ENCODE peak calls at places on chromosome 2, in five cellular contexts. X, K, S, B and L are unnamed samples.

GRCh38 chr2:203675086-203675485 is 31.4 kb upstream of the CD28 start:
- DNase-seq in B (no peak), S (no peak), X (no peak), K (no peak), L (no peak)

GRCh38 chr2:72887836-72888437 is 729 bp downstream of the SPR start:
- DNase-seq in S (peak), B (peak), X (peak), K (peak), L (peak)

GRCh38 chr2:176637497-176638166 is 368.4 kb downstream of the MTX2 start:
- DNase-seq in S (peak), X (no peak), K (peak), B (peak), L (no peak)

GRCh38 chr2:104965900-104966299 is 72.0 kb upstream of the MRPS9 start:
- DNase-seq in K (no peak), S (no peak), X (no peak), B (no peak), L (no peak)

GRCh38 chr2:136407952-136408318 is 290.0 kb upstream of the CXCR4 start:
- DNase-seq in B (no peak), K (no peak), S (no peak), X (no peak), L (no peak)

GRCh38 chr2:96157649-96158553 is 12.7 kb upstream of the DUSP2 start:
- DNase-seq in S (no peak), B (no peak), K (peak), X (no peak), L (no peak)

GRCh38 chr2:42052702-42053481 is 5.1 kb downstream of the PKDCC start:
- DNase-seq in K (no peak), S (no peak), B (no peak), X (no peak), L (no peak)

GRCh38 chr2:173631123-173631450 is 276.4 kb downstream of the CDCA7 start:
- DNase-seq in B (no peak), K (no peak), S (no peak), X (peak), L (no peak)

GRCh38 chr2:83900859-83901258 is 558.2 kb downstream of the SUCLG1 start:
- DNase-seq in B (peak), X (no peak), S (no peak), K (no peak), L (no peak)

GRCh38 chr2:207137922-207138321 is 27.8 kb downstream of the KLF7 start:
- DNase-seq in K (no peak), X (no peak), B (no peak), S (no peak), L (no peak)

GRCh38 chr2:54999182-54999581 is 51.1 kb downstream of the RTN4 start:
- DNase-seq in B (no peak), S (no peak), K (no peak), X (peak), L (no peak)

DNA sequence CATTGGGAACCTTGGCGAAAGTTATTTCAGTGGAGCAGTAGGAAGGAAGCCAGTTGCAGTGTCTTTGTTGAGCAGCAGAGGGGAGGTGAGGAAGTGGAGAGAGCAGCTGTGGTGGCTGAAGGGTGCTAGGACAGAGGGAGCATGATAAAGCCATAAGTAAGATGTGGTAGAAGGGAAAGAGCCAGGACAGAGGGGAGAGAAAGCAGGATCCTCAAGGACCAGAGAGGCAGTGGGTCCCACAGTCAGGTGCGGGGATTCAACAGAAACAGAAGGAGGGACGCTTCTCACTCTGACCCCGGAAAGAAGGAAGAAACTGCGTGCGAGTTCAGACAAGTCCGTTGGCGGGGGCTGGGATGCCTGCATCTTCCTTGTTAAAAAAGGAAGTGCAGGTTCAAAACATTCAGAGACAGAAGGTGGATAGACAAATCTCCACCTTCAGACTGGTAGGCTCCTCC is at the start of gene CXCR2:
- DNase-seq in B (no peak), S (no peak), K (peak), X (no peak), L (no peak)
- TF ChIP-seq CTCF in B (no peak), S (no peak), K (no peak), X (no peak), L (no peak)

GRCh38 chr2:36459725-36460137 is 104.2 kb downstream of the CRIM1 start:
- DNase-seq in S (peak), K (no peak), B (peak), X (no peak), L (no peak)
- TF ChIP-seq CTCF in S (no peak), K (peak), B (peak), X (peak), L (no peak)

GRCh38 chr2:142280846-142281245 is 150.0 kb upstream of the LRP1B start:
- DNase-seq in B (no peak), K (no peak), X (no peak), S (no peak), L (no peak)

GRCh38 chr2:142291964-142292363 is 161.1 kb upstream of the LRP1B start:
- DNase-seq in B (no peak), X (no peak), S (no peak), K (no peak), L (no peak)

GRCh38 chr2:142285480-142285879 is 154.7 kb upstream of the LRP1B start:
- DNase-seq in B (no peak), K (no peak), X (no peak), S (no peak), L (no peak)

GRCh38 chr2:142290931-142291330 is 160.1 kb upstream of the LRP1B start:
- DNase-seq in K (no peak), B (no peak), X (no peak), S (no peak), L (no peak)

GRCh38 chr2:142286618-142287017 is 155.8 kb upstream of the LRP1B start:
- DNase-seq in K (no peak), S (peak), B (no peak), X (no peak), L (no peak)
- TF ChIP-seq CTCF in K (no peak), S (peak), B (peak), X (peak), L (no peak)

GRCh38 chr2:23653326-23653725 is 268.3 kb downstream of the KLHL29 start:
- DNase-seq in S (no peak), B (no peak), K (peak), X (no peak), L (no peak)

GRCh38 chr2:23656597-23656973 is 270.3 kb downstream of the ATAD2B start:
- DNase-seq in S (no peak), X (no peak), B (no peak), K (peak), L (no peak)

GRCh38 chr2:23655862-23656596 is 270.9 kb downstream of the ATAD2B start:
- DNase-seq in K (peak), B (no peak), X (no peak), S (no peak), L (no peak)

GRCh38 chr2:23657934-23658333 is 269.0 kb downstream of the ATAD2B start:
- DNase-seq in X (no peak), S (no peak), K (peak), B (no peak), L (no peak)

GRCh38 chr2:23654756-23655155 is 269.8 kb downstream of the KLHL29 start:
- DNase-seq in B (no peak), X (no peak), K (peak), S (no peak), L (no peak)
- TF ChIP-seq CTCF in B (no peak), X (no peak), K (no peak), S (no peak), L (no peak)

GRCh38 chr2:241702155-241702404 is 241 bp downstream of the ING5 start:
- DNase-seq in X (no peak), S (peak), K (no peak), B (peak), L (no peak)

GRCh38 chr2:241701155-241701404 is 759 bp upstream of the ING5 start:
- DNase-seq in B (no peak), S (no peak), K (no peak), X (peak), L (no peak)

GRCh38 chr2:241702405-241703127 is 727 bp downstream of the ING5 start:
- DNase-seq in S (peak), K (peak), X (no peak), B (peak), L (peak)

GRCh38 chr2:241703128-241703604 is 1.3 kb downstream of the ING5 start:
- DNase-seq in S (no peak), B (no peak), K (peak), X (no peak), L (no peak)

GRCh38 chr2:241701405-241702154 is at the start of gene ING5:
- DNase-seq in B (peak), X (no peak), K (peak), S (peak), L (peak)
- TF ChIP-seq CTCF in B (peak), X (no peak), K (no peak), S (no peak), L (no peak)

DNA sequence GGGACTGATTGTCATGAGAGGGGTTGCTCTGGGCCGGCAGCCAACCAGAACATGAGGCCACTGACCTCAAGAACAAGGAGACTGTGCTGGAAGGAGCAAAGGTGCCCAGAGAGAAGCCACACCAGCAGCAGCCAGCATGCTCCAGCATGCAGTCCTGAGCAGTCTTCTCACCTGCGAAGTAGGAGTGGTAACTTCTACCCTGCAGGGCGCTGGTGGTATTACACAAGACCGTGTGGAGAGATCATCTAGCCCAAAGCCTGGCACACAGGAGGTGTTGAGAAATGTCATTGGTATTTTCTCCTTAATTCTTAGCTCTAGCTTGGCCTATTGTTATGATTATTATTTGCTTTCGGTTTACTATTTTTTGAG is 132.7 kb downstream of the TSN start:
- DNase-seq in K (no peak), S (no peak), B (peak), X (no peak), L (no peak)
- TF ChIP-seq CTCF in K (no peak), S (peak), B (peak), X (peak), L (peak)

GRCh38 chr2:127064642-127065250 is 42.2 kb downstream of the BIN1 start:
- DNase-seq in B (peak), S (peak), K (peak), X (peak), L (no peak)
- TF ChIP-seq CTCF in B (no peak), S (no peak), K (no peak), X (peak), L (no peak)

DNA sequence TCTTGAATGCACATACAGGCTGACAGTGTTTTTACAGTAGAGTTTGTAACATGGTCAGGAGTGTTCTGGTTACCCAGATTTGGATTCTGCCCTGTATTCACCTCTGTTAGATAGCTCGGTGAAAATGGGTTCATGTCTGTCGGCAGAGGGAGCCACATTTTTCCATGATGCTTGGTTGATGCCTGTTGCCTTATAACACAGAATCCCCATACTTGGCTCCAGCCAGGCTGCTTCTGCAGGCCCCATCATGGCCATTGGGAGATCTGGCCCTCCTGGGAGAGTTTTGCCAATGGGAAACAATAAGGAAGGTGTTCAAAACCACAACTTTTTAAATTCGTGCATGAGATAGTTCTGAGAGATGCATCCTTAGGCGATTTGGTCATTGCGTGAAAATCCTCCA is 78.1 kb downstream of the WDSUB1 start:
- DNase-seq in K (no peak), B (no peak), X (no peak), S (no peak), L (no peak)
- TF ChIP-seq CTCF in K (no peak), B (no peak), X (no peak), S (no peak), L (no peak)

DNA sequence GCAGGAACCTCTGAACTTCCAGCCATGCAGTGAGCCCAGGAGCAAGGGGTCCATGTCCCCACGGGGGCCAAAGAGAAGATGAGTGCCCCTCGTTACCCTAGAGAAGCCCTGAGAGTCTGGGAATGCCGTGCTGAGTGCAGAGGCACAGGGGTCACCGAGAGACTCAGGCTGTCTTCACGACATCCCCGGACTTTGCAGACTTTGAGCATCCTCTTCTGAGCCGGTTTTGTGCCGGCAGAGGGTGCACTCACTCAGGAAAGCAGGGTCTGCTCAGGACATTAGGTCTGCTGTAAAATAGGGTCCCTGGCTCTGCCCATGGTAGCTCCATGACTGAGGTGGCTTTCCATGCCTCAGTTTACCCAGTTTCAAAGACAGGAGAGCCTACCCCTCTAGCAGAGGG is 71.0 kb downstream of the GALNT14 start:
- DNase-seq in B (no peak), K (no peak), S (no peak), X (no peak), L (no peak)
- TF ChIP-seq CTCF in B (no peak), K (no peak), S (no peak), X (peak), L (no peak)